ENCODE peak calls at places on chromosomes 7 and 10, in nine cellular contexts. S, T, I, N, R, K, Z, L and U are unnamed samples.

GRCh38 chr10:117780411-117780810 is 237.9 kb downstream of the EMX2 start:
- DNase-seq in R (no peak), Z (no peak), I (no peak), T (no peak), L (no peak), K (no peak), S (no peak), N (no peak), U (no peak)

GRCh38 chr10:69961864-69962745 is 90.5 kb upstream of the MACROH2A2 start:
- DNase-seq in Z (no peak), T (no peak), S (no peak), N (no peak), L (no peak), I (no peak), K (no peak), R (no peak), U (no peak)

GRCh38 chr10:32905466-32905865 is 52.6 kb downstream of the ITGB1 start:
- DNase-seq in I (no peak), K (no peak), Z (no peak), S (no peak), T (no peak), L (no peak), R (no peak), N (no peak), U (no peak)

GRCh38 chr10:73865459-73866442 is 8.6 kb downstream of the CAMK2G start:
- DNase-seq in L (no peak), K (no peak), Z (no peak), R (peak), I (peak), S (no peak), T (peak), N (peak), U (no peak)

GRCh38 chr7:2460641-2461040 is 15.6 kb downstream of the GRIFIN start:
- DNase-seq in S (no peak), K (no peak), Z (no peak), L (no peak), N (no peak), T (no peak), R (no peak), I (no peak), U (no peak)

GRCh38 chr10:63812491-63812890 is 291.3 kb downstream of the REEP3 start:
- DNase-seq in Z (no peak), S (no peak), T (no peak), K (no peak), N (no peak), L (no peak), I (no peak), R (no peak), U (no peak)

GRCh38 chr10:53458007-53458406 is 685.4 kb upstream of the MBL2 start:
- DNase-seq in K (no peak), T (no peak), L (no peak), Z (no peak), R (no peak), I (no peak), N (no peak), S (no peak), U (no peak)

GRCh38 chr10:49170632-49171325 is 17.4 kb downstream of the TMEM273 start:
- DNase-seq in T (no peak), N (no peak), I (no peak), R (no peak), Z (no peak), K (no peak), S (no peak), L (no peak), U (no peak)

GRCh38 chr10:74206727-74207126 is 55.7 kb downstream of the ADK start:
- DNase-seq in Z (no peak), R (no peak), L (no peak), T (no peak), N (peak), I (no peak), K (no peak), S (no peak), U (no peak)

GRCh38 chr7:74430961-74431466 is 22.7 kb upstream of the GTF2IRD1 start:
- DNase-seq in N (no peak), T (no peak), K (peak), S (no peak), L (no peak), R (no peak), Z (no peak), I (no peak), U (no peak)

GRCh38 chr10:114624941-114625780 is 32.9 kb downstream of the ABLIM1 start:
- DNase-seq in Z (no peak), T (no peak), S (no peak), L (no peak), R (no peak), I (no peak), K (no peak), N (no peak), U (no peak)

GRCh38 chr10:13993169-13993568 is 337.6 kb downstream of the FRMD4A start:
- DNase-seq in T (no peak), S (no peak), K (no peak), I (no peak), R (no peak), L (no peak), N (no peak), Z (peak), U (no peak)

GRCh38 chr7:50185188-50185587 is 92.1 kb upstream of the ZPBP start:
- DNase-seq in T (no peak), K (no peak), R (no peak), L (no peak), Z (no peak), I (no peak), S (no peak), N (no peak), U (no peak)

GRCh38 chr7:150369740-150370501 is 1.3 kb downstream of the REPIN1 start:
- DNase-seq in R (no peak), T (no peak), Z (no peak), N (no peak), L (no peak), S (no peak), K (no peak), I (no peak), U (no peak)

GRCh38 chr7:149887311-149887710 is 13.5 kb downstream of the ATP6V0E2 start:
- DNase-seq in Z (no peak), L (no peak), N (no peak), I (no peak), K (no peak), R (no peak), T (no peak), S (no peak), U (no peak)

GRCh38 chr7:123738356-123738755 is 10.4 kb downstream of the WASL start:
- DNase-seq in N (no peak), R (no peak), T (no peak), S (no peak), L (no peak), I (no peak), Z (no peak), K (no peak), U (no peak)

GRCh38 chr10:77463967-77464745 is 173.5 kb downstream of the KCNMA1 start:
- DNase-seq in T (no peak), R (no peak), Z (peak), I (no peak), N (no peak), K (no peak), S (no peak), L (no peak), U (no peak)

GRCh38 chr10:102480396-102480795 is 22.1 kb downstream of the ACTR1A start:
- DNase-seq in L (no peak), I (no peak), N (no peak), K (peak), Z (no peak), T (no peak), R (no peak), S (no peak), U (no peak)

GRCh38 chr7:133512560-133512959 is 259.7 kb downstream of the EXOC4 start:
- DNase-seq in L (peak), I (no peak), T (no peak), K (no peak), N (no peak), R (no peak), S (no peak), Z (peak), U (no peak)
- TF ChIP-seq CTCF in L (no peak), I (no peak), T (no peak), K (no peak), N (no peak), R (no peak), S (no peak), Z (no peak), U (no peak)

GRCh38 chr7:155398944-155399343 is 59.0 kb upstream of the EN2 start:
- DNase-seq in K (peak), I (peak), T (no peak), Z (no peak), L (no peak), N (no peak), R (no peak), S (no peak), U (no peak)
- TF ChIP-seq CTCF in K (no peak), I (no peak), T (peak), Z (no peak), L (no peak), N (no peak), R (no peak), S (no peak), U (no peak)

GRCh38 chr10:131943021-131943814 is 38.5 kb downstream of the BNIP3 start:
- DNase-seq in Z (peak), S (no peak), T (no peak), L (no peak), K (no peak), R (no peak), N (peak), I (no peak), U (no peak)
- TF ChIP-seq CTCF in Z (peak), S (peak), T (no peak), L (no peak), K (peak), R (peak), N (peak), I (no peak), U (peak)

GRCh38 chr10:24963646-24964045 is 11.2 kb upstream of the PRTFDC1 start:
- DNase-seq in N (no peak), L (no peak), Z (no peak), I (no peak), R (no peak), K (no peak), S (no peak), T (no peak), U (no peak)

GRCh38 chr10:24961582-24961981 is 9.2 kb upstream of the PRTFDC1 start:
- DNase-seq in L (no peak), T (no peak), S (no peak), Z (no peak), K (no peak), R (no peak), I (no peak), N (no peak), U (no peak)

GRCh38 chr10:24957624-24958435 is 5.4 kb upstream of the PRTFDC1 start:
- DNase-seq in I (no peak), S (no peak), Z (peak), K (no peak), R (no peak), N (no peak), L (peak), T (no peak), U (peak)

GRCh38 chr10:24962998-24963397 is 10.6 kb upstream of the PRTFDC1 start:
- DNase-seq in K (no peak), Z (peak), N (no peak), L (no peak), T (no peak), R (no peak), S (no peak), I (no peak), U (peak)

GRCh38 chr10:24958701-24959392 is 6.4 kb upstream of the PRTFDC1 start:
- DNase-seq in L (no peak), Z (peak), R (no peak), N (no peak), K (no peak), S (no peak), T (no peak), I (no peak), U (no peak)
- TF ChIP-seq CTCF in L (no peak), Z (no peak), R (no peak), N (peak), K (no peak), S (no peak), T (no peak), I (no peak), U (no peak)

DNA sequence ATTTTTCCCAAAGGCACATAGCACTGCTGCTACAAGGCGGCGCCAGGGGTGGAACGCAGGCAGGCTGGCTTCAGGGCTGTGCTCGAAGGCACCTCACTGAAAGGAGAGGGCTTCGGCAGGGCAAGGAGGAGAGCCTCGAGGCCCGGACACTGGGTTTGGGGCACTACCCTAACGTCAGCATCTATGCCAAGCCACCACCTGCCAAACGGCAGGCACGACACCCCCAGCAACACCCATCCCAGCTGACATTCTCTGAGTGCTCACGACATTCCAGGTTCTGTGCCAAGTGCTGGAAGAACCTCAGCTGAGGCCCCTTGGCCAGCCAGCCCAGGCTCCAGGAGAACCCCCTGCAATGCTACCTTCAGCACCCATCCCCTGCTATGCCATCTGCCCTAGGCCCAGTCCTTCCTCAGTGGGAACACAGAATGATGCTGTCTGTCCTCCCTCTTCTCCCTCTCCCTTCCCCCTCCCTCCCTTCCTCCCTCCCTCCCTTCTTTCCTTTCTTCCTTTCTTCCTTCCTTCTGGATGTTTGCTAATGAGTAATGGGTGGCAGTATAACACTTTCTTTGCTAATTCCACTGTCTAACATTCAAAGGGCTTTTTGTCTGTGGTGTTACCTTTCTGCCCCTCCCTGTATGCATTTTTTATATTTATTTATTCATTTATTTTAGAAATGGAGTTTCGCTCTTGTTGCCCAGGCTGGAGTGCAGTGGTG is 24.3 kb downstream of the ZCCHC24 start:
- DNase-seq in L (no peak), Z (no peak), I (no peak), S (no peak), R (no peak), N (no peak), T (no peak), K (peak), U (no peak)
- TF ChIP-seq CTCF in L (no peak), Z (no peak), I (no peak), S (no peak), R (no peak), N (no peak), T (no peak), K (no peak), U (no peak)